ENCODE peak calls at places on chromosomes 11 and 22, in seven cellular contexts. R is AML-193; A is ureter; B is cardiac muscle cell; G is NCI-H82; N is right cardiac atrium; P is stimulated activated CD8-positive, alpha-beta memory T cell treated with anti-CD3 and anti-CD28 coated beads, Interleukin-4, amount 100 ng/mL, for 4 hours. Y is an unnamed sample.

GRCh38 chr11:120128392-120129172 is 9.3 kb downstream of the TRIM29 start:
- DNase-seq in P (no peak), R (no peak), G (no peak), N (no peak), A (peak; percentile 92), B (no peak), Y (peak; percentile 26)

GRCh38 chr11:65308281-65308891 is 6.3 kb upstream of the CDC42EP2 start:
- DNase-seq in P (no peak), G (no peak), N (peak; percentile 78), B (peak; percentile 72), R (no peak), A (peak; percentile 79), Y (no peak)

GRCh38 chr22:44116331-44116730 is 64.4 kb upstream of the PARVG start:
- DNase-seq in A (no peak), P (no peak), N (no peak), G (no peak), R (no peak), B (no peak), Y (no peak)

GRCh38 chr22:40257979-40258378 is 80.3 kb downstream of the TNRC6B start:
- DNase-seq in P (no peak), B (peak; percentile 48), A (no peak), G (no peak), R (no peak), N (no peak), Y (no peak)

GRCh38 chr11:65833297-65834030 is at the start of gene SNX32:
- DNase-seq in N (peak; percentile 98), B (peak; percentile 96), G (peak; percentile 95), R (peak; percentile 67), P (peak; percentile 88), A (peak; percentile 96), Y (peak; percentile 98)

GRCh38 chr11:69239320-69240040 is 54.5 kb upstream of the MYEOV start:
- DNase-seq in B (no peak), G (no peak), N (no peak), A (peak; percentile 19), P (no peak), R (no peak), Y (no peak)

GRCh38 chr11:94501522-94501921 is 7.7 kb downstream of the ANKRD49 start:
- DNase-seq in N (no peak), P (no peak), A (no peak), B (no peak), R (no peak), G (no peak), Y (no peak)

GRCh38 chr11:2328040-2328439 is 26.2 kb downstream of the TSPAN32 start:
- DNase-seq in P (no peak), A (no peak), G (no peak), B (no peak), N (no peak), R (no peak), Y (no peak)

GRCh38 chr11:3156661-3157311 is 8.3 kb downstream of the OSBPL5 start:
- DNase-seq in A (no peak), P (no peak), R (no peak), N (peak; percentile 42), B (no peak), G (no peak), Y (no peak)

GRCh38 chr22:46969491-46969890 is 207.0 kb downstream of the TBC1D22A start:
- DNase-seq in R (no peak), A (no peak), N (no peak), G (no peak), P (no peak), B (no peak), Y (no peak)

GRCh38 chr22:26124991-26125725 is 44.1 kb upstream of the SEZ6L start:
- DNase-seq in A (no peak), B (no peak), P (no peak), G (peak; percentile 89), N (no peak), R (no peak), Y (no peak)

GRCh38 chr11:127017482-127017881 is 16.9 kb upstream of the KIRREL3 start:
- DNase-seq in N (no peak), R (no peak), G (peak; percentile 43), P (no peak), A (no peak), B (peak; percentile 51), Y (peak; percentile 34)

GRCh38 chr11:95149659-95150294 is 60.1 kb downstream of the ENDOD1 start:
- DNase-seq in N (peak; percentile 83), B (peak; percentile 78), R (no peak), G (no peak), P (no peak), A (no peak), Y (no peak)

GRCh38 chr11:77082838-77083552 is 16.2 kb downstream of the CAPN5 start:
- DNase-seq in N (peak; percentile 86), B (peak; percentile 82), G (no peak), P (no peak), A (peak; percentile 78), R (peak; percentile 63), Y (no peak)

GRCh38 chr11:100247701-100248100 is 439.4 kb upstream of the ARHGAP42 start:
- DNase-seq in G (no peak), A (no peak), B (no peak), R (no peak), N (no peak), P (no peak), Y (no peak)

GRCh38 chr11:96154802-96155520 is 188.0 kb downstream of the MAML2 start:
- DNase-seq in B (peak; percentile 64), P (no peak), A (no peak), N (peak; percentile 45), R (no peak), G (no peak), Y (no peak)

GRCh38 chr22:42439821-42440674 is 7.8 kb upstream of the NFAM1 start:
- DNase-seq in G (no peak), P (no peak), B (peak; percentile 40), A (no peak), R (peak; percentile 71), N (peak; percentile 83), Y (no peak)

GRCh38 chr22:38824587-38824986 is 19.2 kb downstream of the NPTXR start:
- DNase-seq in N (peak; percentile 74), A (no peak), B (peak; percentile 84), P (no peak), G (peak; percentile 15), R (peak; percentile 49), Y (peak; percentile 82)

GRCh38 chr11:9796276-9796675 is 132.4 kb downstream of the SWAP70 start:
- DNase-seq in B (no peak), G (no peak), A (no peak), N (no peak), P (no peak), R (no peak), Y (no peak)

GRCh38 chr11:75142714-75143419 is 8.0 kb upstream of the SLCO2B1 start:
- DNase-seq in B (peak; percentile 95), A (peak; percentile 76), R (peak; percentile 89), P (peak; percentile 41), G (peak; percentile 12), N (peak; percentile 87), Y (no peak)

GRCh38 chr11:133198326-133198725 is 334.0 kb downstream of the OPCML start:
- DNase-seq in R (no peak), G (no peak), N (no peak), P (no peak), B (no peak), A (no peak), Y (no peak)

GRCh38 chr22:44702479-44703219 is 645 bp downstream of the PRR5 start:
- DNase-seq in G (peak; percentile 78), A (no peak), N (peak; percentile 74), P (no peak), B (peak; percentile 45), R (no peak), Y (peak; percentile 35)

GRCh38 chr11:8192016-8192895 is 23.4 kb upstream of the RIC3 start:
- DNase-seq in A (peak; percentile 74), N (peak; percentile 73), P (no peak), B (peak; percentile 78), G (peak; percentile 85), R (peak; percentile 19), Y (peak; percentile 83)

GRCh38 chr11:27076121-27076589 is 35.5 kb downstream of the BBOX1 start:
- DNase-seq in A (peak; percentile 46), B (no peak), G (peak; percentile 11), P (no peak), N (no peak), R (no peak), Y (no peak)

GRCh38 chr11:33867566-33867965 is 24.3 kb downstream of the LMO2 start:
- DNase-seq in R (no peak), A (no peak), P (no peak), N (no peak), B (no peak), G (no peak), Y (no peak)

GRCh38 chr22:46299101-46299500 is 2.4 kb downstream of the GTSE1 start:
- DNase-seq in A (no peak), G (no peak), P (no peak), B (no peak), N (no peak), R (no peak), Y (no peak)

GRCh38 chr11:132047167-132047566 is 676.8 kb downstream of the NTM start:
- DNase-seq in P (no peak), G (no peak), R (no peak), N (no peak), A (no peak), B (no peak), Y (no peak)

GRCh38 chr22:46315976-46316375 is 19.3 kb downstream of the GTSE1 start:
- DNase-seq in P (no peak), B (no peak), R (no peak), G (no peak), N (no peak), A (no peak), Y (no peak)

GRCh38 chr11:94149435-94149834 is 20.8 kb downstream of the PANX1 start:
- DNase-seq in A (no peak), G (no peak), B (peak; percentile 85), N (no peak), R (no peak), P (no peak), Y (no peak)

GRCh38 chr11:44568706-44569473 is 3.4 kb downstream of the CD82 start:
- DNase-seq in G (no peak), N (peak; percentile 85), R (peak; percentile 90), A (peak; percentile 79), P (peak; percentile 80), B (peak; percentile 91), Y (no peak)

GRCh38 chr11:72605958-72606357 is 68.3 kb downstream of the PDE2A start:
- DNase-seq in R (no peak), G (peak; percentile 25), N (no peak), B (peak; percentile 34), P (no peak), A (no peak), Y (no peak)

Y was measured in HEK293T.